ENCODE peak calls at places on chromosomes 13 and 19, in ten cellular contexts. X is tibial artery, O is endodermal cell, J is ACHN, M is Caki2, K is right cardiac atrium, P is myocyte, S is HFFc6, Q is B cell, T is AG04450. L is an unnamed sample.

GRCh38 chr13:52158629-52159158 is 703 bp downstream of the NEK3 start:
- DNase-seq in X (peak), O (no peak), J (peak), M (no peak), K (no peak), P (peak), S (no peak), Q (no peak), T (no peak), L (no peak)

GRCh38 chr19:49339364-49340068 is 4.3 kb downstream of the CD37 start:
- DNase-seq in X (peak), O (peak), J (peak), M (peak), K (peak), P (no peak), S (no peak), Q (no peak), T (peak), L (peak)

GRCh38 chr19:56141416-56141992 is 417 bp downstream of the ZNF444 start:
- DNase-seq in X (no peak), O (no peak), J (no peak), M (no peak), K (peak), P (no peak), S (no peak), Q (no peak), T (no peak), L (peak)

GRCh38 chr19:5983367-5983955 is 5.5 kb upstream of the RANBP3 start:
- DNase-seq in X (no peak), O (no peak), J (no peak), M (no peak), K (no peak), P (no peak), S (no peak), Q (no peak), T (no peak), L (no peak)

GRCh38 chr13:31773538-31773937 is 34.2 kb downstream of the RXFP2 start:
- DNase-seq in X (no peak), O (no peak), J (no peak), M (no peak), K (no peak), P (no peak), S (peak), Q (no peak), T (no peak), L (no peak)

GRCh38 chr13:79451500-79451962 is 29.4 kb upstream of the NDFIP2 start:
- DNase-seq in X (no peak), O (peak), J (peak), M (peak), K (no peak), P (peak), S (peak), Q (peak), T (peak), L (peak)

GRCh38 chr13:66367356-66367755 is 862.8 kb downstream of the PCDH9 start:
- DNase-seq in X (no peak), O (no peak), J (no peak), M (no peak), K (no peak), P (no peak), S (no peak), Q (no peak), T (peak), L (no peak)

GRCh38 chr19:46944123-46944718 is 75.4 kb upstream of the NPAS1 start:
- DNase-seq in X (no peak), O (no peak), J (no peak), M (no peak), K (no peak), P (peak), S (no peak), Q (no peak), T (no peak), L (no peak)

GRCh38 chr19:46998445-46999142 is 21.0 kb upstream of the NPAS1 start:
- DNase-seq in X (no peak), O (no peak), J (no peak), M (no peak), K (no peak), P (no peak), S (no peak), Q (no peak), T (no peak), L (no peak)

L was measured in activated effector memory CD4-positive, alpha-beta T cell treated with anti-CD3 and anti-CD28 coated beads, Interleukin-2, amount 50 U/mL, for 16 hours.